ENCODE peak calls at places on chromosomes 2 and 18, in four cellular contexts. R, I, X and V are unnamed samples.

GRCh38 chr2:155357172-155357571 is 658.7 kb downstream of the KCNJ3 start:
- DNase-seq in R (no peak), I (no peak), X (no peak), V (no peak)

GRCh38 chr2:38925982-38926381 is 36.3 kb downstream of the ARHGEF33 start:
- DNase-seq in R (no peak), I (no peak), X (no peak), V (no peak)

GRCh38 chr2:70978388-70979357 is at the start of gene ANKRD53:
- DNase-seq in R (peak; percentile 71), I (no peak), X (peak; percentile 60), V (no peak)

GRCh38 chr2:117646872-117647271 is 167.6 kb upstream of the DDX18 start:
- DNase-seq in R (no peak), I (no peak), X (no peak), V (no peak)

GRCh38 chr2:146734042-146734715 is 1110.7 kb upstream of the ACVR2A start:
- DNase-seq in R (no peak), I (peak; percentile 34), X (no peak), V (peak; percentile 10)

GRCh38 chr2:12685956-12686355 is 30.8 kb upstream of the TRIB2 start:
- DNase-seq in R (no peak), I (no peak), X (no peak), V (no peak)

GRCh38 chr2:195532628-195533271 is 124.3 kb upstream of the SLC39A10 start:
- DNase-seq in R (no peak), I (no peak), X (no peak), V (no peak)

GRCh38 chr18:69216390-69216789 is 184.3 kb upstream of the DOK6 start:
- DNase-seq in R (no peak), I (no peak), X (no peak), V (no peak)

GRCh38 chr2:230594286-230594840 is 118.3 kb upstream of the CAB39 start:
- DNase-seq in R (no peak), I (no peak), X (no peak), V (no peak)

GRCh38 chr2:31748041-31748440 is 167.3 kb upstream of the SRD5A2 start:
- DNase-seq in R (no peak), I (no peak), X (no peak), V (no peak)

GRCh38 chr2:75574106-75574505 is 13.4 kb upstream of the EVA1A start:
- DNase-seq in R (no peak), I (no peak), X (no peak), V (no peak)

GRCh38 chr2:24497685-24498084 is 6.6 kb downstream of the NCOA1 start:
- DNase-seq in R (no peak), I (no peak), X (no peak), V (no peak)

GRCh38 chr18:13623348-13623747 is 103.0 kb downstream of the FAM210A start:
- DNase-seq in R (no peak), I (no peak), X (no peak), V (no peak)

GRCh38 chr18:77144451-77145118 is 12.0 kb upstream of the MBP start:
- DNase-seq in R (no peak), I (no peak), X (no peak), V (no peak)

GRCh38 chr2:101127319-101128056 is 23.7 kb downstream of the TBC1D8 start:
- DNase-seq in R (no peak), I (no peak), X (no peak), V (no peak)

GRCh38 chr2:13193900-13194299 is 477.2 kb downstream of the TRIB2 start:
- DNase-seq in R (no peak), I (no peak), X (no peak), V (no peak)

GRCh38 chr18:7164610-7165009 is 47.0 kb upstream of the LAMA1 start:
- DNase-seq in R (no peak), I (no peak), X (no peak), V (no peak)

GRCh38 chr2:59567115-59567514 is 986.3 kb downstream of the BCL11A start:
- DNase-seq in R (no peak), I (no peak), X (no peak), V (no peak)

GRCh38 chr2:116435648-116436047 is 1378.8 kb upstream of the DDX18 start:
- DNase-seq in R (no peak), I (no peak), X (no peak), V (no peak)

GRCh38 chr2:42167458-42167857 is 1.7 kb upstream of the EML4 start:
- DNase-seq in R (no peak), I (no peak), X (no peak), V (no peak)

GRCh38 chr2:11988691-11989465 is 242.4 kb downstream of the LPIN1 start:
- DNase-seq in R (no peak), I (no peak), X (no peak), V (no peak)

GRCh38 chr18:13381907-13382682 is 163.5 kb downstream of the LDLRAD4 start:
- DNase-seq in R (peak; percentile 48), I (no peak), X (peak; percentile 84), V (no peak)

GRCh38 chr2:85888020-85888744 is 608 bp downstream of the ST3GAL5 start:
- DNase-seq in R (peak; percentile 25), I (no peak), X (peak; percentile 57), V (no peak)

GRCh38 chr2:111678651-111679050 is 205.3 kb downstream of the ANAPC1 start:
- DNase-seq in R (no peak), I (no peak), X (no peak), V (no peak)
- H3K4me3 ChIP-seq in R (no peak overlapping the region), I (no peak overlapping the region), X (no peak overlapping the region), V (no peak overlapping the region)

GRCh38 chr2:18432999-18433398 is 127.5 kb downstream of the RDH14 start:
- DNase-seq in R (no peak), I (no peak), X (no peak), V (no peak)

GRCh38 chr2:18437909-18438308 is 122.5 kb downstream of the RDH14 start:
- DNase-seq in R (no peak), I (no peak), X (no peak), V (no peak)

GRCh38 chr2:18436408-18437077 is 123.9 kb downstream of the RDH14 start:
- DNase-seq in R (no peak), I (no peak), X (no peak), V (no peak)

GRCh38 chr2:18433872-18434271 is 126.6 kb downstream of the RDH14 start:
- DNase-seq in R (no peak), I (no peak), X (no peak), V (no peak)

GRCh38 chr2:18435425-18436037 is 124.9 kb downstream of the RDH14 start:
- DNase-seq in R (no peak), I (no peak), X (no peak), V (no peak)
- TF ChIP-seq CTCF in R (peak; percentile 38), I (peak; percentile 65), X (peak; percentile 46), V (peak; percentile 70)

DNA sequence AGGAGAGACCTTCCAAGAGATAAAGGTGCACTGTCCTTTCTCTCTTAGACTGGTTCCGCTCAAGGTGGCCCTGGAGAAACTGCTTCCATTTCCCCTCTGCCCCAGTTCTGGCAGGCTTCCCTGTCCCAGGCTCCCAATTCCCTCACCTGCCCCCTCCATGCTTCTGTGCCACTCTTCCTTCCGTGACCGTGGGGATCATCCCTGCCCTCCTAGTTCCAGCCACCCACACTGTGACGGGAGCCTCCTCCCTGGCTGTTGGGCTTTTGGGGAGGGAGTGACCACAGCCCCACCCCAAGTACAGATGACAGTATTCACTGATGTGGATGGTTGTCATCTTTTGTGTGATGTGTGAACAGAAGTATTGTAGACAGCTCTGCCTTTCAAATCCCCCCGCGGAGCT is 2.8 kb downstream of the IMPA2 start:
- DNase-seq in R (no peak), I (no peak), X (no peak), V (no peak)
- H3K4me3 ChIP-seq in R (no peak overlapping the region), I (no peak overlapping the region), X (peak overlapping the region; percentile 83), V (peak overlapping the region; percentile 87)

GRCh38 chr2:112465373-112465772 is 16.6 kb upstream of the TTL start:
- DNase-seq in R (no peak), I (no peak), X (no peak), V (no peak)
- TF ChIP-seq CTCF in R (no peak), I (peak; percentile 30), X (no peak), V (peak; percentile 41)

GRCh38 chr2:106065983-106066826 is 127.9 kb downstream of the UXS1 start:
- DNase-seq in R (no peak), I (no peak), X (no peak), V (no peak)
- H3K4me3 ChIP-seq in R (no peak overlapping the region), I (no peak overlapping the region), X (peak overlapping the region; percentile 52), V (no peak overlapping the region)

GRCh38 chr2:215740071-215740470 is 273.3 kb downstream of the MREG start:
- DNase-seq in R (no peak), I (no peak), X (no peak), V (no peak)

GRCh38 chr2:215731108-215731507 is 282.2 kb downstream of the MREG start:
- DNase-seq in R (no peak), I (no peak), X (no peak), V (no peak)

GRCh38 chr2:215737496-215737895 is 275.9 kb downstream of the MREG start:
- DNase-seq in R (no peak), I (no peak), X (no peak), V (no peak)

GRCh38 chr2:215738360-215738759 is 275.0 kb downstream of the MREG start:
- DNase-seq in R (no peak), I (no peak), X (no peak), V (no peak)

GRCh38 chr2:215736653-215737290 is 276.6 kb downstream of the MREG start:
- DNase-seq in R (no peak), I (no peak), X (no peak), V (no peak)
- TF ChIP-seq CTCF in R (no peak), I (peak; percentile 32), X (no peak), V (peak; percentile 36)

DNA sequence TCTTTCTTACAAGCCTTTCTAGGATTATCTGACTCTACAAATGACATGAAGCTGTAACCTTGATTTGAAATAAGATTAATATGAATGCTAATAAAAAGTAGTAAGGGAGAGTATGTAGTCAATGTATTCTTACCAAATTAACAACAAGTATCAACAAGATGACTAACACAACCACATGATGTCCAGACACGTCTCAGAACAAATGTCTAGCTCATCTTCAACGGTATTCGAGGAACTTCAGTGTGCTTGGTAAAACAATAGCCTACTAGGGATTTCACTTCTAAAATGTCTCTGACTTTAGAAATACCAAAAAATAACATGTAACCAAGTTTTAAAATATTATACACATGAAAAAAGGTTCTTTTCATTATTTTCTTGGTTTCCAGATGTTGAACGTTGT is 3.4 kb downstream of the HDLBP start:
- DNase-seq in R (no peak), I (no peak), X (no peak), V (no peak)
- H3K4me3 ChIP-seq in R (no peak overlapping the region), I (no peak overlapping the region), X (no peak overlapping the region), V (no peak overlapping the region)

GRCh38 chr2:48205137-48205798 is 299.0 kb upstream of the FBXO11 start:
- DNase-seq in R (no peak), I (no peak), X (no peak), V (no peak)
- TF ChIP-seq CTCF in R (no peak), I (no peak), X (no peak), V (peak; percentile 8)

GRCh38 chr18:5197032-5197434 is at the start of gene AKAIN1:
- DNase-seq in R (peak; percentile 29), I (no peak), X (no peak), V (no peak)
- H3K4me3 ChIP-seq in R (no peak within 1 kb of the TSS), I (no peak within 1 kb of the TSS), X (no peak within 1 kb of the TSS), V (no peak within 1 kb of the TSS)